ENCODE peak calls at places on chromosome 1, in five cellular contexts. M, Q, B, J and V are unnamed samples.

GRCh38 chr1:228222548-228222947 is 14.7 kb downstream of the OBSCN start:
- DNase-seq in M (no peak), Q (no peak), B (no peak), J (no peak), V (no peak)

GRCh38 chr1:204188959-204189639 is 7.2 kb downstream of the KISS1 start:
- DNase-seq in M (no peak), Q (no peak), B (peak), J (no peak), V (no peak)

GRCh38 chr1:221845650-221846371 is 103.9 kb upstream of the DUSP10 start:
- DNase-seq in M (no peak), Q (no peak), B (no peak), J (no peak), V (no peak)

GRCh38 chr1:226100436-226101347 is 38.2 kb downstream of the H3-3A start:
- DNase-seq in M (no peak), Q (no peak), B (peak), J (no peak), V (peak)

GRCh38 chr1:170044187-170044586 is 30.3 kb downstream of the KIFAP3 start:
- DNase-seq in M (no peak), Q (no peak), B (no peak), J (no peak), V (no peak)

GRCh38 chr1:85734961-85735360 is 26.7 kb upstream of the ZNHIT6 start:
- DNase-seq in M (no peak), Q (no peak), B (no peak), J (no peak), V (no peak)

GRCh38 chr1:46246548-46247432 is 773 bp upstream of the RAD54L start:
- DNase-seq in M (no peak), Q (peak), B (peak), J (peak), V (peak)

GRCh38 chr1:11654571-11655262 is at the start of gene FBXO44:
- DNase-seq in M (peak), Q (no peak), B (peak), J (no peak), V (no peak)

GRCh38 chr1:8025061-8025670 is 943 bp downstream of the ERRFI1 start:
- DNase-seq in M (peak), Q (no peak), B (no peak), J (no peak), V (no peak)

GRCh38 chr1:221776495-221777413 is 34.9 kb upstream of the DUSP10 start:
- DNase-seq in M (no peak), Q (no peak), B (no peak), J (no peak), V (no peak)

GRCh38 chr1:52842643-52843310 is at the start of gene ZYG11A:
- DNase-seq in M (no peak), Q (no peak), B (peak), J (peak), V (peak)

GRCh38 chr1:93842750-93843500 is 36.1 kb downstream of the DNTTIP2 start:
- DNase-seq in M (no peak), Q (peak), B (no peak), J (peak), V (peak)

GRCh38 chr1:96722161-96722908 is 751 bp downstream of the PTBP2 start:
- DNase-seq in M (peak), Q (peak), B (peak), J (peak), V (peak)

GRCh38 chr1:181469829-181470228 is 13.5 kb upstream of the CACNA1E start:
- DNase-seq in M (no peak), Q (no peak), B (no peak), J (peak), V (peak)

GRCh38 chr1:171663854-171664550 is 11.5 kb upstream of the MYOC start:
- DNase-seq in M (no peak), Q (no peak), B (no peak), J (no peak), V (no peak)

GRCh38 chr1:210754931-210755670 is 378.8 kb downstream of the KCNH1 start:
- DNase-seq in M (no peak), Q (no peak), B (no peak), J (no peak), V (no peak)

GRCh38 chr1:247487057-247487456 is 29.2 kb upstream of the OR2B11 start:
- DNase-seq in M (peak), Q (peak), B (peak), J (peak), V (peak)

GRCh38 chr1:17984510-17985085 is 123.0 kb upstream of the IGSF21 start:
- DNase-seq in M (no peak), Q (peak), B (peak), J (no peak), V (no peak)

GRCh38 chr1:74193908-74194307 is 4.1 kb downstream of the LRRIQ3 start:
- DNase-seq in M (no peak), Q (no peak), B (no peak), J (peak), V (peak)

GRCh38 chr1:228286505-228287417 is 78.9 kb downstream of the OBSCN start:
- DNase-seq in M (no peak), Q (no peak), B (no peak), J (no peak), V (no peak)

GRCh38 chr1:244896550-244896949 is 32.2 kb upstream of the HNRNPU start:
- DNase-seq in M (no peak), Q (no peak), B (no peak), J (peak), V (peak)

GRCh38 chr1:211379446-211379845 is 52.8 kb downstream of the TRAF5 start:
- DNase-seq in M (no peak), Q (no peak), B (no peak), J (no peak), V (no peak)

GRCh38 chr1:221987860-221988520 is 246.1 kb upstream of the DUSP10 start:
- DNase-seq in M (no peak), Q (no peak), B (no peak), J (peak), V (peak)

GRCh38 chr1:66503841-66504470 is 30.0 kb upstream of the SGIP1 start:
- DNase-seq in M (peak), Q (peak), B (peak), J (peak), V (peak)

GRCh38 chr1:227729881-227730629 is 5.0 kb downstream of the JMJD4 start:
- DNase-seq in M (no peak), Q (peak), B (peak), J (peak), V (peak)

GRCh38 chr1:198117267-198117666 is 39.5 kb upstream of the NEK7 start:
- DNase-seq in M (no peak), Q (peak), B (no peak), J (no peak), V (no peak)

GRCh38 chr1:10328534-10328933 is 70.3 kb upstream of the PGD start:
- DNase-seq in M (no peak), Q (no peak), B (no peak), J (no peak), V (no peak)

GRCh38 chr1:13813398-13814012 is 113.5 kb downstream of the PRDM2 start:
- DNase-seq in M (no peak), Q (peak), B (peak), J (no peak), V (peak)

GRCh38 chr1:19044975-19045831 is 88.7 kb upstream of the IFFO2 start:
- DNase-seq in M (peak), Q (no peak), B (peak), J (no peak), V (peak)

GRCh38 chr1:174789399-174789798 is 210.3 kb upstream of the CACYBP start:
- DNase-seq in M (no peak), Q (no peak), B (no peak), J (peak), V (peak)

GRCh38 chr1:93758842-93759515 is 77.3 kb upstream of the BCAR3 start:
- DNase-seq in M (no peak), Q (no peak), B (peak), J (peak), V (peak)

GRCh38 chr1:26302733-26303405 is 3.6 kb downstream of the UBXN11 start:
- DNase-seq in M (no peak), Q (no peak), B (no peak), J (peak), V (peak)

GRCh38 chr1:202275061-202275770 is 66.5 kb downstream of the UBE2T start:
- DNase-seq in M (no peak), Q (no peak), B (no peak), J (no peak), V (no peak)

GRCh38 chr1:154696001-154696400 is 88.0 kb upstream of the ADAR start:
- DNase-seq in M (no peak), Q (no peak), B (no peak), J (no peak), V (no peak)

GRCh38 chr1:169874229-169874628 is 19.5 kb downstream of the SCYL3 start:
- DNase-seq in M (no peak), Q (no peak), B (no peak), J (peak), V (peak)

GRCh38 chr1:85975770-85976386 is 180.7 kb downstream of the COL24A1 start:
- DNase-seq in M (no peak), Q (no peak), B (no peak), J (no peak), V (no peak)

GRCh38 chr1:171798311-171798710 is 16.9 kb downstream of the METTL13 start:
- DNase-seq in M (no peak), Q (no peak), B (no peak), J (no peak), V (no peak)